ENCODE peak calls at places on chromosomes 1 and 21, in ten cellular contexts. Y is HL-60, N is GM23338, X is H1, F is K562, D is stomach, W is Panc1, P is spleen, Z is transverse colon, H is breast epithelium. C is an unnamed sample.
A peak's percentile ranks its signal among the peaks of the same experiment; 100 is the strongest.

GRCh38 chr1:151720974-151721787 is at the start of gene RIIAD1:
- DNase-seq in F (peak; percentile 81), X (no peak), P (peak; percentile 87), H (no peak), N (peak; percentile 78), Y (no peak), D (peak; percentile 41), Z (no peak), W (no peak), C (no peak)

GRCh38 chr1:151542710-151543129 is 2.6 kb downstream of the TUFT1 start:
- DNase-seq in X (no peak), W (no peak), D (no peak), Z (no peak), Y (no peak), N (no peak), F (no peak), P (no peak), H (no peak), C (no peak)

GRCh38 chr21:41794600-41794999 is 27.7 kb upstream of the RIPK4 start:
- DNase-seq in W (no peak), Y (no peak), X (no peak), Z (no peak), D (no peak), H (peak; percentile 14), N (no peak), F (no peak), P (no peak), C (no peak)

GRCh38 chr1:96722161-96722908 is 751 bp downstream of the PTBP2 start:
- DNase-seq in Y (no peak), Z (peak; percentile 62), W (peak; percentile 2), X (peak; percentile 81), F (peak; percentile 64), P (peak; percentile 92), N (peak; percentile 64), D (peak; percentile 51), H (peak; percentile 64), C (no peak)

GRCh38 chr1:41162441-41162840 is 79.7 kb downstream of the SCMH1 start:
- DNase-seq in D (no peak), H (no peak), X (no peak), F (no peak), N (no peak), Y (no peak), W (no peak), P (no peak), Z (no peak), C (no peak)

GRCh38 chr1:210232524-210233215 is at the start of gene SERTAD4:
- DNase-seq in F (no peak), Z (peak; percentile 58), P (no peak), D (peak; percentile 57), W (no peak), X (peak; percentile 66), Y (no peak), N (peak; percentile 73), H (peak; percentile 87), C (peak; percentile 55)

GRCh38 chr1:211261229-211261628 is 2.1 kb downstream of the RCOR3 start:
- DNase-seq in W (no peak), Y (no peak), P (no peak), D (no peak), Z (no peak), F (no peak), H (no peak), N (no peak), X (no peak), C (no peak)

GRCh38 chr1:85289848-85290335 is 13.5 kb upstream of the BCL10 start:
- DNase-seq in W (no peak), Y (no peak), N (no peak), D (no peak), Z (no peak), H (no peak), F (no peak), P (no peak), X (no peak), C (no peak)

GRCh38 chr21:45403133-45403824 is 1.7 kb upstream of the COL18A1 start:
- DNase-seq in W (no peak), H (no peak), D (no peak), P (peak; percentile 53), Z (no peak), X (no peak), N (no peak), F (no peak), Y (no peak), C (no peak)

GRCh38 chr1:221263831-221264767 is 384.9 kb downstream of the HLX start:
- DNase-seq in H (no peak), D (peak; percentile 27), P (no peak), Z (peak; percentile 22), F (peak; percentile 48), W (peak; percentile 18), N (peak; percentile 85), Y (peak; percentile 14), X (peak; percentile 57), C (peak; percentile 47)

GRCh38 chr1:91730781-91731732 is 154.9 kb downstream of the TGFBR3 start:
- DNase-seq in Y (peak; percentile 23), F (peak; percentile 58), X (no peak), H (peak; percentile 65), W (no peak), D (peak; percentile 75), P (no peak), N (peak; percentile 5), Z (peak; percentile 33), C (no peak)

GRCh38 chr1:161307892-161308638 is 1.7 kb downstream of the MPZ start:
- DNase-seq in W (no peak), Y (no peak), P (no peak), H (no peak), X (no peak), F (no peak), D (no peak), Z (no peak), N (no peak), C (no peak)
- H3K4me3 ChIP-seq in W (no peak overlapping the region), Y (no peak overlapping the region), P (no peak overlapping the region), H (no peak overlapping the region), X (no peak overlapping the region), F (no peak overlapping the region), D (no peak overlapping the region), Z (no peak overlapping the region), N (no peak overlapping the region), C (no peak overlapping the region)

GRCh38 chr1:184050631-184051030 is 899 bp upstream of the TSEN15 start:
- DNase-seq in F (no peak), Y (no peak), W (no peak), D (no peak), H (no peak), N (no peak), P (no peak), X (no peak), Z (no peak), C (no peak)

GRCh38 chr1:184049291-184049690 is 2.2 kb upstream of the TSEN15 start:
- DNase-seq in N (no peak), H (no peak), P (no peak), F (no peak), X (no peak), Y (no peak), D (no peak), W (no peak), Z (no peak), C (no peak)

GRCh38 chr1:184048841-184049240 is 2.7 kb upstream of the TSEN15 start:
- DNase-seq in Y (no peak), X (no peak), H (no peak), P (no peak), F (no peak), N (no peak), W (no peak), D (no peak), Z (no peak), C (no peak)

GRCh38 chr1:184051138-184051484 is 419 bp upstream of the TSEN15 start:
- DNase-seq in Z (no peak), H (no peak), N (no peak), P (no peak), D (no peak), W (no peak), X (no peak), Y (no peak), F (peak; percentile 26), C (no peak)

DNA sequence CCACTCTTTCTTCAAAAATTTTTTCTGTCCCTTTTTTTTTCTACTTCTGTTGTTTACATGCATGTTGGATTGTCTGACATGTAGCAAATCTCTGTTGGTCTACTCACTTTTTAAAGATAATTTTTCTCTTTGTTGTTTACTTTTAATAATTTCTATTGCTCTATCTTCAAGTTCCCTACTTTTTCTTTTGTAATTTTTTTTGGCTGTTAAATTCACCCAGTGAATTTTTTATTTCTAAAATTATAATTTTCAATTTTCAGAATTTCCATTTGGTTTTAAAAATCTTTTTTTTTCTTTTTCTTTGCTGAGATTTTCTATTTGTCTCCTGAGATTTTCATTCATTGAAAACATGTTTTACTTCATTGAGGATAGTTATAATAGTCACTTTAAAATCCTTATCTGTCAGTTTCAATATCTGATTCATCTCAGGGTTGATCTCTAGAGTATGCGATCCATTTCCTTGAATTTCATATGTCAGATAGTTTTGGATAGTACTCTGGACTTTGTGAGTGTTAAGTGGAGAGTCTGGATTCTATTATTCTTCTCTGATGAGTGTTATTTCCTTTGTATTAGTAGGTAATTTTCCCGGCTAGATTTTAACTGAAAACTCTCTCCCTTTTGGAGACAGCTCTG is 1.6 kb upstream of the TSEN15 start:
- DNase-seq in F (no peak), Y (no peak), H (no peak), X (no peak), W (no peak), P (no peak), N (no peak), D (no peak), Z (no peak), C (no peak)
- TF ChIP-seq POLR2AphosphoS5 in F (no peak), Y (no peak), H (no peak), X (no peak), W (no peak), P (no peak), N (no peak), D (no peak), Z (no peak), C (no peak)

GRCh38 chr1:65418522-65419185 is 1.8 kb upstream of the LEPR start:
- DNase-seq in X (no peak), F (no peak), Z (no peak), Y (no peak), P (no peak), N (no peak), H (no peak), D (no peak), W (no peak), C (no peak)
- H3K4me3 ChIP-seq in X (no peak overlapping the region), F (no peak overlapping the region), Z (no peak overlapping the region), Y (no peak overlapping the region), P (no peak overlapping the region), N (peak overlapping the region; percentile 71), H (no peak overlapping the region), D (no peak overlapping the region), W (no peak overlapping the region), C (no peak overlapping the region)

DNA sequence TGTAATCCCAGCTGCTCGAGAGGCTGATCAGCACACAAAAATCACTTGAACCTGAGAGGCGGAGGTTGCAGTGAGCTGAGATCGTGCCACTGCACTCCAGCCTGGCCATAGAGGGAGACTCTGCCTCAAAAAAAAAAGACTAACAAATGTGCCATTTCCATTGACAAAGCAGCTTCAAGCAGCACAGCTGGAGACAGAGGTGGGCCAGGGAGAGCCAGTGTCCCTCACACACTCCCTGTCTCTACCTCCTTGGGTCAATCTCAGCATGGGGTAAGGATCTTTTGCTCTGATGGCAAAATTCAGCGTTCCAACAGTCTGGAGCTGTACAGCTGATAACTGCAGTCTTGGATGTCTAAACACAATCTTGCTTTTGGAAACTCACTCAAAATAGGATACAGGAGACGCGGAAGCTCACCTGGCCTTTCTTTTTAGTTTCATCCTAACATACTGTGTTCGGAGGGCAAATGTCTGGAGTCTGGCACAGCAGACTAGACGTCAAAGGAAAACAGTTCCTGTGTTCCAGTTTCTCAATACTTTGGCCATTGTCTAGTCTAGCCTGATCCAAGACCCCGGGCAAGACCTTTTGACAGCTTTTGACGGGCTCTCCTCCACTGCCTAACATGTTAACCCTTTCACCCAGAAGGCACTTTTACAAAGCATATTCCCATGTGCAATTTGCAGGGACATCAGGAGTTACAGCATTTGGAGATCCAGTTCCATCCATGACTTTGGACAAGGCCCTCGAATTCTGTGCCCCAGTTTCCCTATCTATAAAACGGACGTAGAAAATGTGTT is 2.9 kb downstream of the RCC2 start:
- DNase-seq in N (peak; percentile 45), Y (no peak), P (no peak), D (no peak), W (no peak), F (no peak), X (no peak), Z (no peak), H (no peak), C (no peak)
- TF ChIP-seq POLR2AphosphoS5 in N (no peak), Y (no peak), P (no peak), D (no peak), W (no peak), F (no peak), X (peak; percentile 49), Z (no peak), H (no peak), C (no peak)

C was measured in SK-N-MC.